ENCODE peak calls at places on chromosomes 16 and 17, in five cellular contexts. O is heart left ventricle, R is AG09309, F is cardiac muscle cell, S is sigmoid colon. G is an unnamed sample.

GRCh38 chr16:7650446-7650845 is 317.8 kb downstream of the RBFOX1 start:
- DNase-seq in F (no peak), O (no peak), R (no peak), S (no peak), G (no peak)

GRCh38 chr17:20284575-20284974 is 182.8 kb downstream of the LGALS9B start:
- DNase-seq in F (no peak), R (no peak), S (no peak), O (no peak), G (no peak)

GRCh38 chr16:46883353-46883689 is 841 bp upstream of the GPT2 start:
- DNase-seq in R (no peak), O (no peak), F (no peak), S (no peak), G (no peak)

GRCh38 chr17:4849011-4849536 is 15.9 kb downstream of the MINK1 start:
- DNase-seq in O (no peak), R (no peak), F (no peak), S (no peak), G (no peak)

GRCh38 chr16:54080524-54081008 is 206.0 kb downstream of the IRX3 start:
- DNase-seq in S (no peak), O (no peak), R (peak; percentile 97), F (peak; percentile 97), G (peak; percentile 95)

GRCh38 chr17:8801135-8801840 is 2.1 kb upstream of the MFSD6L start:
- DNase-seq in O (no peak), R (no peak), F (no peak), S (no peak), G (no peak)

GRCh38 chr16:25260416-25260815 is 2.8 kb upstream of the ZKSCAN2 start:
- DNase-seq in F (no peak), O (no peak), R (no peak), S (no peak), G (no peak)

GRCh38 chr17:67276075-67276474 is 31.1 kb upstream of the HELZ start:
- DNase-seq in O (peak; percentile 19), R (no peak), F (peak; percentile 18), S (no peak), G (no peak)

GRCh38 chr16:85364323-85365040 is 248.6 kb upstream of the GSE1 start:
- DNase-seq in F (no peak), O (no peak), S (no peak), R (peak; percentile 28), G (peak; percentile 19)

GRCh38 chr16:88868974-88869672 is 2.7 kb upstream of the PABPN1L start:
- DNase-seq in R (no peak), F (no peak), S (no peak), O (no peak), G (no peak)

GRCh38 chr17:82952019-82952418 is 112.2 kb upstream of the ZNF750 start:
- DNase-seq in S (peak; percentile 55), F (no peak), R (no peak), O (no peak), G (no peak)

GRCh38 chr17:40511667-40512221 is 10.3 kb upstream of the TNS4 start:
- DNase-seq in S (peak; percentile 42), F (no peak), O (no peak), R (no peak), G (no peak)

GRCh38 chr16:28590384-28591340 is 6.2 kb downstream of the SULT1A2 start:
- DNase-seq in S (no peak), F (no peak), O (no peak), R (no peak), G (no peak)

GRCh38 chr17:76672270-76672851 is 28.8 kb upstream of the ST6GALNAC1 start:
- DNase-seq in O (no peak), S (no peak), R (no peak), F (no peak), G (no peak)

GRCh38 chr16:50737420-50737959 is 4.4 kb upstream of the CYLD start:
- DNase-seq in O (no peak), R (no peak), F (no peak), S (no peak), G (no peak)

GRCh38 chr17:77436058-77436442 is 295.3 kb downstream of the SEC14L1 start:
- DNase-seq in R (no peak), F (peak; percentile 82), S (no peak), O (peak; percentile 77), G (no peak)

GRCh38 chr17:35684046-35684802 is 47.2 kb upstream of the RASL10B start:
- DNase-seq in O (no peak), F (peak; percentile 14), S (no peak), R (peak; percentile 44), G (peak; percentile 41)

GRCh38 chr16:85884808-85885463 is 14.0 kb upstream of the IRF8 start:
- DNase-seq in F (no peak), S (no peak), O (no peak), R (no peak), G (no peak)

GRCh38 chr17:2406903-2407790 is 6.3 kb upstream of the MNT start:
- DNase-seq in F (peak; percentile 79), S (peak; percentile 87), O (no peak), R (peak; percentile 66), G (no peak)

GRCh38 chr17:74449773-74450172 is 16.7 kb upstream of the CD300A start:
- DNase-seq in S (no peak), R (no peak), F (no peak), O (no peak), G (no peak)

GRCh38 chr17:58121925-58122324 is 26.3 kb upstream of the OR4D1 start:
- DNase-seq in R (no peak), S (no peak), O (no peak), F (peak; percentile 46), G (no peak)

GRCh38 chr16:87185313-87185712 is 131.9 kb downstream of the C16orf95 start:
- DNase-seq in F (no peak), R (no peak), S (no peak), O (no peak), G (no peak)

GRCh38 chr17:32903774-32904673 is 23.9 kb upstream of the TMEM98 start:
- DNase-seq in O (no peak), R (no peak), S (no peak), F (no peak), G (no peak)

GRCh38 chr16:81478876-81479496 is 34.4 kb downstream of the CMIP start:
- DNase-seq in F (no peak), O (peak; percentile 71), R (no peak), S (no peak), G (no peak)
- H3K4me3 ChIP-seq in F (no peak overlapping the region), O (no peak overlapping the region), R (no peak overlapping the region), S (no peak overlapping the region), G (no peak overlapping the region)

GRCh38 chr17:50141026-50141749 is 9.3 kb downstream of the PPP1R9B start:
- DNase-seq in F (no peak), S (no peak), O (no peak), R (no peak), G (no peak)
- H3K4me3 ChIP-seq in F (no peak overlapping the region), S (no peak overlapping the region), O (no peak overlapping the region), R (no peak overlapping the region), G (no peak overlapping the region)

GRCh38 chr17:28810437-28810836 is 32.2 kb downstream of the FAM222B start:
- DNase-seq in S (no peak), F (no peak), R (no peak), O (no peak), G (no peak)
- H3K4me3 ChIP-seq in S (no peak overlapping the region), F (no peak overlapping the region), R (no peak overlapping the region), O (no peak overlapping the region), G (no peak overlapping the region)

GRCh38 chr17:66255527-66255971 is 26.3 kb upstream of the APOH start:
- DNase-seq in R (no peak), F (no peak), S (no peak), O (no peak), G (no peak)
- H3K4me3 ChIP-seq in R (no peak overlapping the region), F (no peak overlapping the region), S (no peak overlapping the region), O (no peak overlapping the region), G (no peak overlapping the region)